ENCODE peak calls at places on chromosomes 11 and 22, in ten cellular contexts. C is NCI-H1092; K is fibroblast of pulmonary artery; G is posterior cingulate gyrus; S is NB4; U is mucosa of descending colon; P is activated naive CD8-positive, alpha-beta T cell treated with anti-CD3 and anti-CD28 coated beads, Interleukin-2, amount 10 ng/mL, durations not matched to agents 7 days and 5 days; Y is skeletal muscle cell; E is activated CD8-positive, alpha-beta memory T cell treated with anti-CD3 and anti-CD28 coated beads for 1 hour; F is T-helper 2 cell. O is an unnamed sample.
A peak's percentile ranks its signal among the peaks of the same experiment; 100 is the strongest.

GRCh38 chr11:43580735-43581369 is 99.7 kb upstream of the HSD17B12 start:
- DNase-seq in Y (no peak), G (peak; percentile 93), S (no peak), K (no peak), F (no peak), C (no peak), P (no peak), E (no peak), U (no peak), O (no peak)

GRCh38 chr11:61037694-61038093 is 64.6 kb upstream of the CD5 start:
- DNase-seq in E (no peak), S (no peak), P (no peak), K (peak; percentile 10), G (peak; percentile 94), C (no peak), F (no peak), Y (no peak), U (no peak), O (peak; percentile 58)

GRCh38 chr11:110990316-110990715 is 255.2 kb upstream of the POU2AF2 start:
- DNase-seq in Y (no peak), U (no peak), C (no peak), P (no peak), G (no peak), S (no peak), E (no peak), K (no peak), F (no peak), O (peak; percentile 35)

GRCh38 chr22:48890693-48891554 is 936.7 kb downstream of the BRD1 start:
- DNase-seq in C (no peak), S (no peak), F (no peak), P (no peak), G (peak; percentile 29), Y (no peak), K (no peak), E (no peak), U (no peak), O (no peak)

GRCh38 chr22:39311592-39312400 is 7.6 kb downstream of the RPL3 start:
- DNase-seq in F (no peak), U (no peak), Y (no peak), C (no peak), S (peak; percentile 40), P (no peak), K (no peak), E (no peak), G (no peak), O (no peak)

GRCh38 chr11:6646040-6646439 is 9.6 kb downstream of the DCHS1 start:
- DNase-seq in K (peak; percentile 64), C (no peak), E (no peak), S (peak; percentile 89), F (no peak), P (no peak), U (peak; percentile 54), G (peak; percentile 75), Y (peak; percentile 81), O (peak; percentile 88)

GRCh38 chr11:68352591-68352990 is 40.2 kb downstream of the LRP5 start:
- DNase-seq in K (no peak), S (no peak), F (no peak), Y (no peak), C (no peak), U (no peak), P (no peak), E (no peak), G (no peak), O (no peak)

GRCh38 chr11:127223026-127223425 is 222.5 kb upstream of the KIRREL3 start:
- DNase-seq in F (no peak), K (no peak), U (no peak), P (no peak), G (no peak), E (no peak), S (no peak), C (no peak), Y (no peak), O (no peak)

GRCh38 chr11:123111465-123111864 is 49.5 kb upstream of the HSPA8 start:
- DNase-seq in P (no peak), F (no peak), S (peak; percentile 54), C (no peak), E (no peak), K (peak; percentile 66), U (no peak), Y (no peak), G (no peak), O (peak; percentile 70)

GRCh38 chr11:1834791-1835670 is at the start of gene SYT8:
- DNase-seq in E (no peak), G (peak; percentile 81), K (no peak), Y (no peak), C (no peak), U (peak; percentile 71), P (peak; percentile 34), S (no peak), F (no peak), O (no peak)

GRCh38 chr11:65793625-65794400 is 7.0 kb downstream of the OVOL1 start:
- DNase-seq in Y (no peak), S (no peak), C (no peak), K (no peak), U (no peak), G (no peak), P (no peak), F (no peak), E (no peak), O (no peak)

GRCh38 chr11:64131657-64132387 is 34.1 kb downstream of the MACROD1 start:
- DNase-seq in K (no peak), G (no peak), U (no peak), E (no peak), Y (no peak), F (no peak), C (peak; percentile 65), P (no peak), S (no peak), O (no peak)

GRCh38 chr22:31637938-31638618 is 23.9 kb downstream of the PISD start:
- DNase-seq in E (no peak), Y (no peak), U (no peak), G (peak; percentile 84), S (peak; percentile 95), C (no peak), K (peak; percentile 49), F (no peak), P (no peak), O (no peak)

GRCh38 chr11:131687291-131688055 is 317.1 kb downstream of the NTM start:
- DNase-seq in P (no peak), F (no peak), K (no peak), C (no peak), G (peak; percentile 80), E (no peak), U (no peak), S (no peak), Y (no peak), O (no peak)

GRCh38 chr11:17498475-17498874 is 21.8 kb upstream of the ABCC8 start:
- DNase-seq in E (no peak), P (no peak), F (no peak), S (peak; percentile 6), G (peak; percentile 4), U (no peak), Y (no peak), K (no peak), C (no peak), O (peak; percentile 19)

GRCh38 chr11:74182635-74183034 is 11.5 kb downstream of the PPME1 start:
- DNase-seq in K (no peak), S (no peak), P (no peak), E (no peak), G (no peak), Y (no peak), F (no peak), C (no peak), U (no peak), O (peak; percentile 10)

GRCh38 chr11:17828311-17828751 is 93.8 kb downstream of the KCNC1 start:
- DNase-seq in E (no peak), F (no peak), S (no peak), U (peak; percentile 37), P (no peak), G (peak; percentile 95), K (peak; percentile 30), Y (no peak), C (no peak), O (no peak)

GRCh38 chr11:71383461-71383860 is 64.7 kb downstream of the DHCR7 start:
- DNase-seq in S (no peak), P (no peak), E (no peak), K (no peak), G (no peak), F (no peak), Y (no peak), C (no peak), U (no peak), O (no peak)

GRCh38 chr11:102151784-102152525 is 41.7 kb downstream of the YAP1 start:
- DNase-seq in G (no peak), F (no peak), C (no peak), Y (no peak), E (no peak), K (no peak), P (no peak), U (no peak), S (no peak), O (no peak)

GRCh38 chr11:111913997-111914396 is 1.5 kb downstream of the HSPB2 start:
- DNase-seq in G (peak; percentile 93), K (peak; percentile 88), Y (no peak), E (no peak), U (no peak), S (no peak), C (no peak), P (no peak), F (no peak), O (peak; percentile 64)

GRCh38 chr11:101738494-101738893 is 154.7 kb upstream of the TRPC6 start:
- DNase-seq in S (no peak), F (no peak), C (no peak), E (no peak), K (no peak), Y (no peak), U (no peak), G (no peak), P (no peak), O (no peak)

GRCh38 chr11:104897891-104898684 is at the start of gene CASP12:
- DNase-seq in F (no peak), C (no peak), G (no peak), E (no peak), U (no peak), K (peak; percentile 27), Y (no peak), S (no peak), P (no peak), O (peak; percentile 35)

GRCh38 chr22:34019190-34019845 is 99.0 kb upstream of the LARGE1 start:
- DNase-seq in Y (no peak), F (no peak), G (no peak), C (no peak), S (peak; percentile 1), E (no peak), P (no peak), U (no peak), K (no peak), O (no peak)

GRCh38 chr22:40716116-40716515 is 36.8 kb downstream of the MCHR1 start:
- DNase-seq in C (no peak), S (no peak), U (no peak), E (no peak), P (no peak), G (no peak), Y (no peak), K (no peak), F (no peak), O (no peak)

GRCh38 chr11:131889146-131889577 is 518.7 kb downstream of the NTM start:
- DNase-seq in S (no peak), E (no peak), G (no peak), P (no peak), F (no peak), C (no peak), K (peak; percentile 92), U (no peak), Y (peak; percentile 55), O (peak; percentile 92)

GRCh38 chr22:40211481-40212052 is 33.8 kb downstream of the TNRC6B start:
- DNase-seq in U (no peak), Y (no peak), P (no peak), K (no peak), S (no peak), F (no peak), C (no peak), G (no peak), E (no peak), O (no peak)

GRCh38 chr22:27133951-27134664 is 476.7 kb downstream of the MIAT start:
- DNase-seq in Y (peak; percentile 68), E (no peak), C (no peak), P (no peak), F (no peak), U (no peak), S (peak; percentile 93), K (peak; percentile 82), G (no peak), O (peak; percentile 90)

GRCh38 chr11:910044-910588 is 494 bp downstream of the CHID1 start:
- DNase-seq in F (no peak), P (no peak), S (no peak), Y (no peak), E (no peak), C (no peak), G (no peak), K (no peak), U (no peak), O (no peak)

O was measured in choroid plexus epithelial cell.